ENCODE peak calls at places on chromosomes 2 and 18, in four cellular contexts. X is K562, N is SK-N-SH, O is GM12878. R is an unnamed sample.

GRCh38 chr2:33118648-33119047 is 171.9 kb downstream of the LTBP1 start:
- DNase-seq in X (no peak), N (no peak), O (no peak), R (no peak)

GRCh38 chr2:130241041-130241707 is 42.9 kb upstream of the TUBA3E start:
- DNase-seq in X (peak; percentile 31), N (no peak), O (no peak), R (peak; percentile 80)

GRCh38 chr2:204967199-204967995 is 422.1 kb downstream of the PARD3B start:
- DNase-seq in X (no peak), N (peak; percentile 23), O (no peak), R (no peak)

GRCh38 chr18:64017870-64018269 is 48.0 kb downstream of the SERPINB8 start:
- DNase-seq in X (no peak), N (no peak), O (no peak), R (peak; percentile 10)

GRCh38 chr2:105262662-105263091 is 21.1 kb downstream of the GPR45 start:
- DNase-seq in X (peak; percentile 58), N (no peak), O (no peak), R (no peak)

GRCh38 chr18:74806700-74807416 is 209.2 kb downstream of the ZNF407 start:
- DNase-seq in X (no peak), N (no peak), O (peak; percentile 73), R (peak; percentile 47)

GRCh38 chr2:217830807-217831206 is 172.0 kb downstream of the TNS1 start:
- DNase-seq in X (no peak), N (no peak), O (no peak), R (no peak)

GRCh38 chr2:227388537-227389011 is 825 bp upstream of the SCYGR1 start:
- DNase-seq in X (no peak), N (no peak), O (no peak), R (peak; percentile 99)

GRCh38 chr18:2881088-2881487 is 34.3 kb downstream of the EMILIN2 start:
- DNase-seq in X (no peak), N (no peak), O (no peak), R (no peak)

GRCh38 chr2:51795248-51795888 is 763.4 kb upstream of the NRXN1 start:
- DNase-seq in X (no peak), N (peak; percentile 27), O (no peak), R (peak; percentile 19)

GRCh38 chr2:234795974-234796690 is 155.7 kb upstream of the SH3BP4 start:
- DNase-seq in X (no peak), N (peak; percentile 32), O (no peak), R (no peak)

GRCh38 chr2:181164699-181165098 is 184.3 kb downstream of the UBE2E3 start:
- DNase-seq in X (no peak), N (no peak), O (no peak), R (no peak)

GRCh38 chr2:133821107-133821760 is 253.0 kb upstream of the NCKAP5 start:
- DNase-seq in X (no peak), N (no peak), O (no peak), R (no peak)

GRCh38 chr18:48541026-48541746 is 2.4 kb downstream of the CTIF start:
- DNase-seq in X (peak; percentile 53), N (peak; percentile 76), O (no peak), R (peak; percentile 44)

GRCh38 chr2:98511981-98512380 is 67.3 kb downstream of the INPP4A start:
- DNase-seq in X (no peak), N (no peak), O (no peak), R (no peak)

GRCh38 chr18:62448426-62448825 is 74.4 kb upstream of the ZCCHC2 start:
- DNase-seq in X (no peak), N (no peak), O (no peak), R (no peak)

GRCh38 chr2:211181626-211182025 is 625.2 kb downstream of the CPS1 start:
- DNase-seq in X (no peak), N (no peak), O (no peak), R (no peak)

GRCh38 chr2:201070966-201071304 is 536 bp downstream of the HYCC2 start:
- DNase-seq in X (no peak), N (no peak), O (no peak), R (peak; percentile 6)

GRCh38 chr18:41720226-41720625 is 234.8 kb upstream of the PIK3C3 start:
- DNase-seq in X (no peak), N (no peak), O (no peak), R (no peak)

GRCh38 chr18:12811191-12811950 is 72.7 kb downstream of the PTPN2 start:
- DNase-seq in X (no peak), N (no peak), O (no peak), R (no peak)

GRCh38 chr2:95207111-95207961 is at the start of gene ZNF892:
- DNase-seq in X (peak; percentile 85), N (peak; percentile 96), O (peak; percentile 45), R (peak; percentile 94)
- TF ChIP-seq EP300 in X (no peak), N (no peak), O (no peak), R (no peak)

GRCh38 chr2:144136297-144136696 is 383.6 kb downstream of the ZEB2 start:
- DNase-seq in X (no peak), N (no peak), O (no peak), R (no peak)

GRCh38 chr2:144130551-144130950 is 389.4 kb downstream of the ZEB2 start:
- DNase-seq in X (no peak), N (no peak), O (no peak), R (no peak)

GRCh38 chr2:144131042-144131441 is 388.9 kb downstream of the ZEB2 start:
- DNase-seq in X (no peak), N (no peak), O (no peak), R (no peak)

GRCh38 chr2:144132357-144132756 is 387.6 kb downstream of the ZEB2 start:
- DNase-seq in X (no peak), N (no peak), O (no peak), R (no peak)

GRCh38 chr2:144133881-144134280 is 386.0 kb downstream of the ZEB2 start:
- DNase-seq in X (peak; percentile 22), N (no peak), O (no peak), R (peak; percentile 1)
- TF ChIP-seq RCOR1 in X (no peak), N (no peak), O (no peak), R (no peak)

GRCh38 chr2:225416616-225417367 is 17.3 kb downstream of the NYAP2 start:
- DNase-seq in X (no peak), N (no peak), O (no peak), R (no peak)

GRCh38 chr2:225419033-225419432 is 19.5 kb downstream of the NYAP2 start:
- DNase-seq in X (no peak), N (no peak), O (no peak), R (no peak)

DNA sequence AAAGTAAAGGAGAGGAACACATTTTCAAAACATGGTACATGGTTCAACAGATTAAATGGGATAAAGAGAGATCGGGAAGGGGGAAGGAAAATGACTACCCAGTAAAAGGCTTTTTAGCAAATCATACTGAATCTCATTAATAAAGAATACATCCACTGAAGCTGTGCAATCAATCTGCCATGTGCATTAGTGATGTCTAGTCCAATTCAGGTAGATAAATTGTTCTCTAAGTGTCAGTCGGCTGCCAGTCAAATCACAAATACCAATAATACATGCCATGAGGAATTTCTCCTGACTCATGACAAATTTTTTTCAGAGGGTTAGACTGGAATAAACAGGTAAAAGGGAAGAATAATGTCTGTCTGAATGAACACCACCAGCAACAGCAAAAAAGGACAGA is 22.6 kb downstream of the NYAP2 start:
- DNase-seq in X (no peak), N (no peak), O (no peak), R (no peak)
- TF ChIP-seq EP300 in X (no peak), N (no peak), O (no peak), R (no peak)

GRCh38 chr2:73028841-73029240 is 42.7 kb downstream of the SFXN5 start:
- DNase-seq in X (no peak), N (no peak), O (no peak), R (no peak)
- TF ChIP-seq RCOR1 in X (no peak), N (no peak), O (no peak), R (no peak)

DNA sequence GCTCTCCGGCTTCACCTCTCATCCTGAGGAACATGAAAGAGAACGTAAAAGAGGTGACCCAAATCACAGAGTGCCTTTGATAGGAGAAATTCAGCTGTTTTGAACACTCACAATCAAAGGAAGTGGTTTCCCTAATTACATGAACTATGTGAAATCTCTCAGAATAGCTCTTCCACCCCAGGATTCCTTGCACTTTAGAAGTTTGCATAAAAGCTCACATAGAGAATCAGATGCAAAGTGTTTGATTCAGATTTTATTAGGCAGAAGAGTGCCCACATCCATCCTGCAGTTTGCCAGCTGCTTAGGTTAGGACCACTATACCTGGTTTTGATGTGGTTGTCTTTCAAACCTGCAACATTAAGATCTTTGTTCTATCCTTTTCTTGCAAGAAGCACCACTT is 61.0 kb downstream of the MAP3K20 start:
- DNase-seq in X (no peak), N (no peak), O (no peak), R (no peak)
- TF ChIP-seq EP300 in X (no peak), N (no peak), O (no peak), R (no peak)

R was measured in A549.